ENCODE peak calls at places on chromosome 17, in five cellular contexts. R, L, M, H and V are unnamed samples.

GRCh38 chr17:62822080-62822904 is 14.2 kb upstream of the MARCHF10 start:
- DNase-seq in R (no peak), L (no peak), M (no peak), H (no peak), V (no peak)

GRCh38 chr17:58310511-58311428 is 17.8 kb downstream of the TSPOAP1 start:
- DNase-seq in R (no peak), L (no peak), M (no peak), H (no peak), V (no peak)

GRCh38 chr17:29483503-29483902 is 83.3 kb downstream of the ABHD15 start:
- DNase-seq in R (no peak), L (no peak), M (no peak), H (no peak), V (no peak)

GRCh38 chr17:70187383-70187782 is 18.1 kb downstream of the KCNJ2 start:
- DNase-seq in R (peak; percentile 67), L (peak; percentile 71), M (no peak), H (no peak), V (no peak)

GRCh38 chr17:66747561-66748275 is 87.2 kb upstream of the CACNG5 start:
- DNase-seq in R (peak; percentile 80), L (peak; percentile 3), M (no peak), H (no peak), V (no peak)

GRCh38 chr17:77089118-77089477 is 51.7 kb upstream of the SEC14L1 start:
- DNase-seq in R (no peak), L (no peak), M (no peak), H (no peak), V (peak; percentile 34)

GRCh38 chr17:57542518-57542917 is 202.6 kb downstream of the CCDC182 start:
- DNase-seq in R (no peak), L (no peak), M (no peak), H (no peak), V (no peak)

GRCh38 chr17:79518330-79519151 is 92.3 kb downstream of the RBFOX3 start:
- DNase-seq in R (no peak), L (no peak), M (no peak), H (no peak), V (no peak)

GRCh38 chr17:8631554-8631877 is 991 bp upstream of the MYH10 start:
- DNase-seq in R (peak; percentile 20), L (no peak), M (no peak), H (no peak), V (no peak)

GRCh38 chr17:49964539-49965521 is 4.2 kb upstream of the DLX4 start:
- DNase-seq in R (no peak), L (no peak), M (no peak), H (no peak), V (no peak)

GRCh38 chr17:66492500-66493123 is 190.2 kb downstream of the PRKCA start:
- DNase-seq in R (no peak), L (no peak), M (no peak), H (no peak), V (no peak)

GRCh38 chr17:34797724-34798123 is 163.5 kb downstream of the CCT6B start:
- DNase-seq in R (peak; percentile 18), L (no peak), M (no peak), H (no peak), V (peak; percentile 19)

GRCh38 chr17:77127735-77128361 is 12.9 kb upstream of the SEC14L1 start:
- DNase-seq in R (no peak), L (peak; percentile 81), M (no peak), H (no peak), V (peak; percentile 52)

GRCh38 chr17:58331815-58332719 is 3.5 kb upstream of the TSPOAP1 start:
- DNase-seq in R (no peak), L (no peak), M (peak; percentile 85), H (no peak), V (peak; percentile 98)

GRCh38 chr17:48883171-48883570 is 9.4 kb upstream of the ATP5MC1 start:
- DNase-seq in R (no peak), L (no peak), M (no peak), H (no peak), V (no peak)

GRCh38 chr17:48347203-48347602 is 82.8 kb downstream of the SKAP1 start:
- DNase-seq in R (no peak), L (no peak), M (no peak), H (no peak), V (no peak)

GRCh38 chr17:76417499-76418143 is 33.2 kb downstream of the SPHK1 start:
- DNase-seq in R (no peak), L (no peak), M (no peak), H (no peak), V (no peak)

GRCh38 chr17:80000136-80000535 is 35.5 kb downstream of the TBC1D16 start:
- DNase-seq in R (no peak), L (no peak), M (no peak), H (peak; percentile 6), V (no peak)

GRCh38 chr17:41680426-41681040 is 8.2 kb upstream of the EIF1 start:
- DNase-seq in R (no peak), L (no peak), M (no peak), H (no peak), V (no peak)

GRCh38 chr17:22517716-22518115 is 825.4 kb downstream of the KCNJ18 start:
- DNase-seq in R (no peak), L (no peak), M (no peak), H (no peak), V (no peak)

GRCh38 chr17:8488931-8489330 is 53.2 kb downstream of the NDEL1 start:
- DNase-seq in R (peak; percentile 98), L (peak; percentile 75), M (no peak), H (no peak), V (no peak)

GRCh38 chr17:79809530-79810137 is 12.8 kb upstream of the CBX8 start:
- DNase-seq in R (no peak), L (no peak), M (no peak), H (no peak), V (no peak)

GRCh38 chr17:49520386-49521087 is 25.4 kb downstream of the NGFR start:
- DNase-seq in R (no peak), L (no peak), M (no peak), H (no peak), V (no peak)

GRCh38 chr17:45146166-45146565 is 2.1 kb upstream of the HEXIM1 start:
- DNase-seq in R (no peak), L (no peak), M (no peak), H (peak; percentile 52), V (no peak)

GRCh38 chr17:21171970-21172510 is 41.9 kb downstream of the TMEM11 start:
- DNase-seq in R (no peak), L (no peak), M (no peak), H (no peak), V (no peak)

GRCh38 chr17:21039839-21040575 is 2.8 kb downstream of the USP22 start:
- DNase-seq in R (peak; percentile 56), L (peak; percentile 71), M (no peak), H (peak; percentile 56), V (peak; percentile 75)

GRCh38 chr17:56926270-56926669 is 12.4 kb upstream of the TRIM25 start:
- DNase-seq in R (no peak), L (no peak), M (no peak), H (no peak), V (no peak)

DNA sequence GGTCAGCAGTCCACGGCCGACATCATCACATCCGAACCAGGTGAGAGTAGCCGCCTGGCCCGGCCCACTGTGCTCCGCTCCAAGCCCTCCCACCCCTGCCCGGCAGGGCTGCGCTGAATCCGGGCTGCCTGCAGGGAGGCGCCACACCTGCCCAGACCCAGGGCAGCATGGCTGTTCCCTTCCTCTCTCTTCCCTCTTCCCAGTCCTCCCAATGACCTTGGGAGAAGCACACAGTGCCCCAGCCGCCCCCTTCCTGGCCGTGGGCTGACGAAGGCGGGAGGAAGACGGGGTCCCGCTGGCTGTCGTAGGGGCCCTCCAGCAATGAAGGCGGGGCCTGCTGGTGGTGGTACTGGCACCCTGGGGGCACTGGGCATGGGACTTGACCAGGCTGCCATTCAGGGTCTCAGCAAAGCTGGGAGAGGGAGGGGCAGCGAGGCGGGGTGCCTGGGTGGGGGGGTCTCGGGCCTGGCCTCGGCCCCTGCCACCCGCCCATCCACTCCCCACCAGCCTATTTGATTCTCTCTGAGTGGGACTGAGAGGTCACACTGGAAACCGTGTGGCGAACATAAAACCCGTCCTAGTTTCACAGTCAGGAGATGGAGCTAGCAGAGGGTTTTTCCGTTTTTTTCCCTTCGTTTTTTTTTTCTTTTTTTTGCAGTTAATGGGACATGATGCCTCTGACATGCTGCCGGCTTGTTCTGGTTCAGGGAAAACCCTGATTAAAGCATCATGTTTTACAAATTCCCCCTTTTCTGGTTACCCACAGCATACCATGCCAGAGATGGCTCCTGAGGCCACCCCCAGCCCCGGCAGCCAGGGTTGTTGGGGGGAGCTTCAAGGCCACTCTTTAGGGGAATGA is 50.6 kb downstream of the BAHCC1 start:
- DNase-seq in R (no peak), L (no peak), M (no peak), H (no peak), V (no peak)
- TF ChIP-seq CTCF in R (no peak), L (no peak), M (no peak), H (no peak), V (no peak)

DNA sequence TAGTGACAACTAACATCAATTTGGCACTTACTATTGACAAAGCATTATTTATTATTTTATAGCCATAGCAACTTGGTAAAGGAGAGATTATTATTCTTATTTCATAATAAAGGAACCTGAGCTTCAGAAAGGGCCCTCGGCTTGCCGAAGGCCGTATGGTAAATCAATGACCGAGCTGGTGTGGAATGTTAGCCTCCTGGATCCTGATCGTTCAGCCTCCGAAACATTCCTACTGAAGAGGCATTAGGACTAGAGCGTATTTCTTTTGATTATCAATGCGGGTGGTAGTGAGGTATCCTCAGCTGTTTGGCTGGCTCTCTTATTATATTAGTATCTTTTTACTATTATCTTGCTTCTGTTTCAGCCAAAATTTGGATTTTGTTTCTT is 199.3 kb upstream of the TBX2 start:
- DNase-seq in R (peak; percentile 62), L (no peak), M (no peak), H (no peak), V (no peak)
- H3K4me3 ChIP-seq in R (no peak overlapping the region), L (no peak overlapping the region), M (no peak overlapping the region), H (no peak overlapping the region), V (no peak overlapping the region)

DNA sequence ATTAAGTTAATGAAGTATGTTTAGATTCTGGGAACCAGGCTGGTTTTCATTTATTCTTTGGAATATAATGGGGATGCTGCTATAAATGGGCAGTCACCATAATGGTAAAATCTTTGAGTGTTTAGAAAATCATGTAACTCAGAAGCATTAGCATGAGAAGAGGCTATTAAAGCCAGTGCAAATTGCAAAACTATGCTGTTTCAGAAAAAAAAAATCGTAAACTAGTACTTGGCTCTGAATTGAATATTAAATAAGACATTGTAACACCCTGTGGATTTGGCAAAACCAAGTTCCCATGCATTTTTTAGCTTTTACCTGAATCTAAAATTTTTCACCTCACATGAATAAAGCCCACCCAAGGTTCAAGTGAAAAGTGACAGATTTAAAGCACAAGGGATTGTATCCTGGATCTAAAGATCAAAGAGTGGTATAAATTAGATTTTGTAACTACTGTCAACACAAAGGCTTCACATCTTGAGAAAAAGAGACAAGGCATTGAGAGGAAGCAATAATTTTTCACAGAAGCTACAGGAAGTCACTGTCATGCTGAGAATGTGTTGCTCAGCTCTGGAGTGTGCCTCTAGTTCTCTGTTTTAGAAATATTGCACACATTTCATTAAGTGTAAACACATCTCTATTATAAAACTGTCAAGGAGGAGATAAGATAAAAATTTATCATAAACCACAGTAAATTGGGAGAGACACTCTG is 142.2 kb downstream of the ABCA8 start:
- DNase-seq in R (no peak), L (no peak), M (no peak), H (no peak), V (no peak)
- TF ChIP-seq CTCF in R (no peak), L (no peak), M (no peak), H (no peak), V (no peak)

DNA sequence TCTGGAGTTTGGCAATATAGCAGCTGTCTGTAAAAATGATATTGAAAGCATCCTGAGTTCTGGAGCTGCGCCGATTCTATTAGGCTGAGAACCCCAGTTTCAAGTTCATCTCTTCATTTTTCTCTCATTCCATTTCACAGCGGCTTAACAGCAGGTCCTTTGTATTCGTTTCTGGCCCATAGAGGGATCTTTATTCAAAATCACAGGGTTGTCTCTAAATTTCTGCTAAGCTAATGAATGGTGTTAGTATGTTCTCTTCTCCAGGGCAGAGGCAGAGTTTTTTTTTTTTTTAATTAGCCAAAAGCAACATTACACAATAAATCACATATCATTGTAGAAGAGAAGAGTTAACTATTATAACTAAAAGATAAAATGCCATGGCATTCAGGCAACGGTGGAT is 72.0 kb upstream of the TEKT1 start:
- DNase-seq in R (no peak), L (no peak), M (no peak), H (no peak), V (no peak)
- H3K4me3 ChIP-seq in R (no peak overlapping the region), L (no peak overlapping the region), M (no peak overlapping the region), H (no peak overlapping the region), V (no peak overlapping the region)